ENCODE peak calls at places on chromosomes 5 and 9, in eight cellular contexts. F is thoracic aorta; O is astrocyte of the spinal cord; Y is CD4-positive, alpha-beta memory T cell; K is gastrocnemius medialis; Q is HCT116; U is AG10803; W is GM23248. L is an unnamed sample.

GRCh38 chr5:111746791-111747190 is 10.2 kb downstream of the NREP start:
- DNase-seq in Q (no peak), F (no peak), W (no peak), Y (no peak), K (no peak), O (no peak), U (no peak), L (no peak)

GRCh38 chr9:2414465-2414864 is 207.1 kb upstream of the VLDLR start:
- DNase-seq in Q (no peak), W (peak; percentile 51), Y (no peak), O (peak; percentile 9), U (no peak), K (no peak), F (no peak), L (peak; percentile 26)

GRCh38 chr9:99948896-99949295 is 42.4 kb downstream of the STX17 start:
- DNase-seq in O (peak; percentile 43), K (no peak), U (no peak), Q (no peak), F (no peak), W (no peak), Y (no peak), L (peak; percentile 69)

GRCh38 chr9:99906403-99907207 is at the start of gene STX17:
- DNase-seq in O (peak; percentile 82), Q (peak; percentile 54), F (peak; percentile 14), K (peak; percentile 70), Y (peak; percentile 92), U (peak; percentile 69), W (peak; percentile 86), L (peak; percentile 74)

GRCh38 chr9:16282216-16282615 is 588.3 kb downstream of the BNC2 start:
- DNase-seq in F (no peak), Y (no peak), Q (no peak), K (no peak), W (peak; percentile 35), U (peak; percentile 90), O (no peak), L (peak; percentile 54)

GRCh38 chr9:7009065-7009464 is 251.3 kb downstream of the KDM4C start:
- DNase-seq in Q (no peak), Y (no peak), O (no peak), F (no peak), K (no peak), U (no peak), W (no peak), L (no peak)

GRCh38 chr5:141889282-141889871 is 11.2 kb upstream of the PCDH1 start:
- DNase-seq in W (peak; percentile 60), K (no peak), O (no peak), U (no peak), F (no peak), Y (no peak), Q (no peak), L (peak; percentile 37)

GRCh38 chr9:98365227-98365669 is 109.8 kb upstream of the TBC1D2 start:
- DNase-seq in Y (no peak), W (peak; percentile 23), O (no peak), Q (peak; percentile 41), K (no peak), U (peak; percentile 28), F (no peak), L (peak; percentile 71)

GRCh38 chr9:136631038-136632000 is 31.4 kb upstream of the EGFL7 start:
- DNase-seq in O (peak; percentile 68), K (peak; percentile 64), F (no peak), Y (peak; percentile 79), W (peak; percentile 80), U (peak; percentile 77), Q (peak; percentile 60), L (peak; percentile 89)

GRCh38 chr9:86099695-86100364 is 472 bp upstream of the GOLM1 start:
- DNase-seq in W (peak; percentile 86), Y (no peak), F (no peak), U (peak; percentile 56), K (no peak), O (peak; percentile 52), Q (peak; percentile 57), L (peak; percentile 69)

GRCh38 chr9:127865645-127866464 is 11.4 kb upstream of the ENG start:
- DNase-seq in K (no peak), W (no peak), F (no peak), Y (peak; percentile 45), O (no peak), Q (no peak), U (no peak), L (no peak)

GRCh38 chr5:1875843-1876671 is 6.7 kb downstream of the IRX4 start:
- DNase-seq in K (no peak), O (no peak), F (no peak), Y (no peak), W (no peak), U (no peak), Q (no peak), L (no peak)

GRCh38 chr5:151474799-151475198 is 27.4 kb downstream of the SLC36A1 start:
- DNase-seq in K (no peak), U (no peak), F (no peak), Y (no peak), Q (no peak), O (no peak), W (no peak), L (no peak)

GRCh38 chr5:151757233-151758140 is 944 bp downstream of the ATOX1 start:
- DNase-seq in Q (no peak), W (peak; percentile 61), F (no peak), U (no peak), K (no peak), O (no peak), Y (no peak), L (no peak)

GRCh38 chr5:14581333-14581890 is at the start of gene OTULINL:
- DNase-seq in W (peak; percentile 81), Q (peak; percentile 33), F (peak; percentile 49), K (peak; percentile 68), U (peak; percentile 65), Y (peak; percentile 87), O (peak; percentile 69), L (peak; percentile 65)

GRCh38 chr5:112703866-112704820 is 33.5 kb upstream of the APC start:
- DNase-seq in Q (no peak), O (peak; percentile 43), U (peak; percentile 85), Y (no peak), W (peak; percentile 49), K (no peak), F (no peak), L (peak; percentile 87)

GRCh38 chr9:127873886-127874285 is 3.6 kb downstream of the AK1 start:
- DNase-seq in Q (no peak), U (peak; percentile 66), K (peak; percentile 87), F (peak; percentile 67), O (peak; percentile 52), Y (no peak), W (peak; percentile 74), L (peak; percentile 56)

GRCh38 chr9:69178583-69179011 is 4.5 kb downstream of the TJP2 start:
- DNase-seq in F (no peak), K (no peak), Y (peak; percentile 18), U (no peak), Q (peak; percentile 45), O (peak; percentile 39), W (no peak), L (no peak)

GRCh38 chr9:106974341-106974740 is 111.4 kb downstream of the ZNF462 start:
- DNase-seq in K (no peak), Y (no peak), O (no peak), F (no peak), Q (no peak), W (no peak), U (no peak), L (no peak)

GRCh38 chr5:181059297-181060230 is 19.5 kb downstream of the BTNL9 start:
- DNase-seq in K (no peak), Q (no peak), U (no peak), Y (no peak), F (no peak), O (no peak), W (no peak), L (no peak)
- H3K4me3 ChIP-seq in K (no peak overlapping the region), Q (no peak overlapping the region), U (no peak overlapping the region), Y (no peak overlapping the region), F (no peak overlapping the region), O (no peak overlapping the region), W (no peak overlapping the region), L (no peak overlapping the region)

GRCh38 chr5:37667846-37668245 is 172.0 kb downstream of the GDNF start:
- DNase-seq in F (no peak), K (no peak), W (no peak), Q (no peak), O (peak; percentile 14), Y (no peak), U (no peak), L (no peak)
- H3K4me3 ChIP-seq in F (no peak overlapping the region), K (no peak overlapping the region), W (peak overlapping the region; percentile 14), Q (no peak overlapping the region), O (no peak overlapping the region), Y (no peak overlapping the region), U (no peak overlapping the region), L (no peak overlapping the region)

DNA sequence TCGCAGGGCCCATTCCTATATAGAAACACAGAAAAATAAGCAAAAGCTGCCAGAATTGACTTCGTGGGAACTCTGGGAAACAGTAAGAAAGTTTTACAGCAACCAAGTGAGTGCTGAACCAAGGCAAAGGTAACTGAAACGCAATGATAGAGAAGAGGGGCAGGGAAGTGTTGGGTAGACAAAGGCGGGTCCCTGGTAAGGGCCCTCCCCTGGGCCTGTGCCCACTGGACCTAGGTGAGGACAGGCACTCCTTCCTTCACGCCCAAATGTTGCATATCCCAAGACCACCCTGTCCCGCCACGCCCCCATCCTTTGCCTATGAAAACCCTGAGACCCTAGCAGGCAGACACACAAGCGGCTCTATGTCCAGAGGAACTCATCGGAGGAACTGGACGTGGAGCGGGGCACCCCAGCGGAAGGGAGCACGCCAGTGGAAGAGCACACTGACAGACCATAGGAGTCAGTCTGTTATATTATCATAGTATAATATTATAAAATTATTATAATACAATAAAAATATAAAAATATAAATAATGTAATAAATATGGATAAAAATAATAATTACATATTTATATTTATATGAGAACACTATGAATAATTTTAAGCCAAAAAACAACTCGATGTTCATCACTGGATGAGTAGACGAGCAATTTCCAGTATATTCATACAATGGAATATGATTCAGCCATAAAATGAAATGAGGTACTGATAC is 27.9 kb downstream of the CDKN2A start:
- DNase-seq in Q (no peak), F (no peak), W (no peak), O (no peak), K (no peak), U (no peak), Y (peak; percentile 12), L (no peak)
- H3K4me3 ChIP-seq in Q (no peak overlapping the region), F (no peak overlapping the region), W (no peak overlapping the region), O (no peak overlapping the region), K (no peak overlapping the region), U (no peak overlapping the region), Y (no peak overlapping the region), L (no peak overlapping the region)

GRCh38 chr5:11902304-11902703 is 1.9 kb downstream of the CTNND2 start:
- DNase-seq in U (no peak), Q (no peak), Y (no peak), W (no peak), O (no peak), K (no peak), F (no peak), L (no peak)
- H3K4me3 ChIP-seq in U (no peak overlapping the region), Q (no peak overlapping the region), Y (no peak overlapping the region), W (no peak overlapping the region), O (no peak overlapping the region), K (no peak overlapping the region), F (no peak overlapping the region), L (no peak overlapping the region)

L was measured in fibroblast of pulmonary artery.